ENCODE peak calls at places on chromosome 17, in eight cellular contexts. B is WTC11, V is HCT116, Z is HFFc6, N is NB4, W is fibroblast of mammary gland, Y is AG09309, P is AG10803. E is an unnamed sample.

GRCh38 chr17:46898364-46898763 is 24.6 kb upstream of the GOSR2 start:
- DNase-seq in B (no peak), V (no peak), Z (no peak), N (no peak), W (no peak), Y (no peak), P (no peak), E (no peak)

GRCh38 chr17:58317421-58318064 is 11.1 kb downstream of the TSPOAP1 start:
- DNase-seq in B (peak; percentile 68), V (peak; percentile 72), Z (peak; percentile 68), N (peak; percentile 87), W (peak; percentile 57), Y (peak; percentile 29), P (peak; percentile 62), E (peak; percentile 64)

GRCh38 chr17:80758793-80759673 is 214.4 kb downstream of the RPTOR start:
- DNase-seq in B (no peak), V (no peak), Z (no peak), N (no peak), W (peak; percentile 47), Y (no peak), P (no peak), E (no peak)

GRCh38 chr17:18319604-18320256 is 4.6 kb downstream of the SMCR8 start:
- DNase-seq in B (peak; percentile 56), V (no peak), Z (peak; percentile 55), N (peak; percentile 70), W (peak; percentile 78), Y (peak; percentile 47), P (peak; percentile 77), E (no peak)

GRCh38 chr17:41784207-41784744 is 2.2 kb downstream of the JUP start:
- DNase-seq in B (peak; percentile 67), V (peak; percentile 69), Z (no peak), N (peak; percentile 97), W (peak; percentile 67), Y (no peak), P (no peak), E (no peak)

GRCh38 chr17:83183951-83184506 is 104.6 kb downstream of the METRNL start:
- DNase-seq in B (no peak), V (no peak), Z (no peak), N (no peak), W (no peak), Y (no peak), P (no peak), E (peak; percentile 9)

GRCh38 chr17:75481194-75482059 is 25.0 kb downstream of the TMEM94 start:
- DNase-seq in B (no peak), V (no peak), Z (no peak), N (no peak), W (no peak), Y (no peak), P (no peak), E (no peak)

GRCh38 chr17:77831497-77832179 is 126.9 kb upstream of the TNRC6C start:
- DNase-seq in B (no peak), V (no peak), Z (no peak), N (no peak), W (peak; percentile 77), Y (no peak), P (peak; percentile 56), E (no peak)

GRCh38 chr17:40343126-40344119 is 21.1 kb downstream of the GJD3 start:
- DNase-seq in B (no peak), V (no peak), Z (no peak), N (peak; percentile 77), W (no peak), Y (no peak), P (no peak), E (no peak)

GRCh38 chr17:72117748-72118587 is 2.9 kb upstream of the SOX9 start:
- DNase-seq in B (peak; percentile 42), V (no peak), Z (no peak), N (no peak), W (no peak), Y (no peak), P (no peak), E (no peak)

GRCh38 chr17:77390870-77391269 is 250.1 kb downstream of the SEC14L1 start:
- DNase-seq in B (no peak), V (no peak), Z (no peak), N (no peak), W (no peak), Y (no peak), P (no peak), E (no peak)

GRCh38 chr17:34177642-34178041 is 77.4 kb upstream of the CCL2 start:
- DNase-seq in B (no peak), V (no peak), Z (peak; percentile 74), N (no peak), W (peak; percentile 77), Y (peak; percentile 7), P (peak; percentile 60), E (no peak)

GRCh38 chr17:561118-561517 is 153.5 kb downstream of the VPS53 start:
- DNase-seq in B (no peak), V (no peak), Z (peak; percentile 51), N (peak; percentile 27), W (peak; percentile 75), Y (no peak), P (peak; percentile 43), E (no peak)

GRCh38 chr17:38920374-38921291 is 4.8 kb upstream of the LASP1NB start:
- DNase-seq in B (no peak), V (no peak), Z (no peak), N (no peak), W (no peak), Y (no peak), P (no peak), E (no peak)

GRCh38 chr17:71392715-71393567 is 727.9 kb upstream of the SOX9 start:
- DNase-seq in B (no peak), V (no peak), Z (peak; percentile 49), N (no peak), W (peak; percentile 73), Y (no peak), P (peak; percentile 82), E (no peak)

GRCh38 chr17:66944365-66945203 is 19.9 kb upstream of the CACNG4 start:
- DNase-seq in B (no peak), V (no peak), Z (no peak), N (no peak), W (no peak), Y (no peak), P (no peak), E (no peak)

DNA sequence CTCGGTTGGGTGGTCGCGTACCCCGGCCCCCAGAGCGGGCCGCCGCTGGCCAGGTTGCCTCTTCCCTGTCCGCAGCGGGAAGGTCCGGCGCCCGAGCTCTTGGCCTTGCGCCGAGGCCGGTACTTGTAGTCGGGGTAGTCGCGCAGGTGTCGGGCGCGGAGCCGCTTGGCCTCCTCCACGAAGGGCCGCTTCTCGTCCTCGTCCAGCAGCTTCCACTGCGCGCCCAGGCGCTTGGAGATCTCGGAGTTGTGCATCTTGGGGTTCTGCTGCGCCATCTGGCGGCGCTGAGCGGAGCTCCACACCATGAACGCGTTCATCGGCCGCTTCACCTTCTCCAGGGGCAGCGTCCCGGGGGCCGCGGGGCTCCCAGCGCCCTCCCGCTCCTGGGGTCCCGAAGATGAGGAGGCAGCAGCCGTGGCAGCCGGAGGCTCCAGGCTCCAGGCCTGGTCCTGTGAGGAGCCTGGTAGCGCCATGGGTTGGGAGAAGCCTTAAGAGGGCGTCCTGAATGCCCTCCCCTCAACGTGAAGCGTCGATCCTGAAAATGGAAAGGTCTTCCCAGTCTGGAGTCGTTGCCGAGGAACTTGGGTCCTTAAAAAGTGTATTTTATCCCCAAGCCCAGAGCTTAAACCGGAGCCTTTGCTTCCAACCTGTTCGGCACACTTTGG is 558 bp downstream of the SOX15 start:
- DNase-seq in B (peak; percentile 91), V (no peak), Z (peak; percentile 78), N (no peak), W (peak; percentile 88), Y (peak; percentile 40), P (peak; percentile 83), E (peak; percentile 67)
- TF ChIP-seq CTCF in B (peak; percentile 87), V (no peak), Z (peak; percentile 95), N (no peak), W (peak; percentile 67), Y (peak; percentile 92), P (peak; percentile 79), E (peak; percentile 68)

GRCh38 chr17:45225964-45226530 is 4.4 kb downstream of the FMNL1 start:
- DNase-seq in B (no peak), V (no peak), Z (no peak), N (peak; percentile 99), W (no peak), Y (no peak), P (no peak), E (peak; percentile 89)
- TF ChIP-seq CTCF in B (no peak), V (no peak), Z (no peak), N (no peak), W (no peak), Y (no peak), P (no peak), E (no peak)

GRCh38 chr17:48910370-48910769 is 2.2 kb downstream of the UBE2Z start:
- DNase-seq in B (no peak), V (no peak), Z (no peak), N (no peak), W (no peak), Y (no peak), P (no peak), E (no peak)

GRCh38 chr17:48908853-48909394 is 717 bp downstream of the UBE2Z start:
- DNase-seq in B (peak; percentile 98), V (peak; percentile 83), Z (peak; percentile 65), N (peak; percentile 96), W (peak; percentile 79), Y (peak; percentile 24), P (peak; percentile 76), E (peak; percentile 52)

GRCh38 chr17:48909796-48910195 is 1.6 kb downstream of the UBE2Z start:
- DNase-seq in B (no peak), V (no peak), Z (no peak), N (no peak), W (no peak), Y (no peak), P (no peak), E (no peak)

GRCh38 chr17:48907713-48908046 is 527 bp upstream of the UBE2Z start:
- DNase-seq in B (no peak), V (no peak), Z (peak; percentile 75), N (no peak), W (peak; percentile 65), Y (peak; percentile 24), P (peak; percentile 67), E (no peak)

DNA sequence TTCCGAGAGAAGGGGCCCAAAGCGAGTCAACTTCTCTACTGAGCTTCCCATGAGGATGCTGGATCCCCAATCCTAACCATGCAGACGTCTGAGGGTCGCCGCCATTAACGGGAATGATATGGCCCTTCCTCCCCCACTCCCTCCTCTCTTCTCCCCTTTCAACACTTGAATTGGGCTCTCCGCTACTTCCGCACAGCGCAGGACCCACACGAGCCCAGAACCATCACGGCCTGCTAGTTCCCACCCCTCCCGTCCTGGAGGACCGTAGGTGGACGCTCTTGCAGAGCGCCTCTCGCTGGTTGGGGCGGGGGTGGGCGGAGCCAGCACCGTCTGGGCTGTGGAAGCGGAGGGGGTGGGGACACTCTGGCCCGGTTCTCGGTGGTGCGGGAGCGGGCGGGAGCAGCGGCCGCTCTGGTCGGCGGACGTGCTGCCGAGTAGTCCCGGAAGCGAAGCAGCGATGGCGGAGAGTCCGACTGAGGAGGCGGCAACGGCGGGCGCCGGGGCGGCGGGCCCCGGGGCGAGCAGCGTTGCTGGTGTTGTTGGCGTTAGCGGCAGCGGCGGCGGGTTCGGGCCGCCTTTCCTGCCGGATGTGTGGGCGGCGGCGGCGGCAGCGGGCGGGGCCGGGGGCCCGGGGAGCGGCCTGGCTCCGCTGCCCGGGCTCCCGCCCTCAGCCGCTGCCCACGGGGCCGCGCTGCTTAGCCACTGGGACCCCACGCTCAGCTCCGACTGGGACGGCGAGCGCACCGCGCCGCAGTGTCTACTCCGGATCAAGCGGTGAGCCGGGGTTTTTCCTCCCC is at the start of gene UBE2Z:
- DNase-seq in B (peak; percentile 93), V (peak; percentile 94), Z (peak; percentile 87), N (peak; percentile 97), W (peak; percentile 94), Y (peak; percentile 78), P (peak; percentile 97), E (peak; percentile 78)
- TF ChIP-seq CTCF in B (no peak), V (peak; percentile 9), Z (peak; percentile 46), N (peak; percentile 14), W (no peak), Y (no peak), P (peak; percentile 4), E (no peak)

GRCh38 chr17:73595931-73596330 is 48.3 kb downstream of the SDK2 start:
- DNase-seq in B (no peak), V (no peak), Z (no peak), N (no peak), W (no peak), Y (no peak), P (no peak), E (no peak)
- TF ChIP-seq CTCF in B (no peak), V (no peak), Z (no peak), N (no peak), W (no peak), Y (no peak), P (no peak), E (no peak)

E was measured in natural killer cell.